ENCODE peak calls at places on chromosomes 2 and 18, in five cellular contexts. Q is AG10803, P is choroid plexus epithelial cell, A is testis, H is BJ. J is an unnamed sample.

GRCh38 chr2:3483227-3483985 is 35.9 kb downstream of the ADI1 start:
- DNase-seq in Q (peak; percentile 29), P (peak; percentile 60), A (peak; percentile 65), H (no peak), J (peak; percentile 64)

GRCh38 chr2:149827585-149828156 is 240.1 kb upstream of the MMADHC start:
- DNase-seq in Q (no peak), P (peak; percentile 21), A (no peak), H (no peak), J (peak; percentile 44)

GRCh38 chr2:162243305-162243693 is at the start of gene FAP:
- DNase-seq in Q (peak; percentile 97), P (peak; percentile 95), A (no peak), H (peak; percentile 91), J (peak; percentile 90)

GRCh38 chr18:48216639-48217280 is 192.4 kb downstream of the ZBTB7C start:
- DNase-seq in Q (no peak), P (no peak), A (no peak), H (no peak), J (peak; percentile 27)

GRCh38 chr2:227848586-227848985 is 22.8 kb upstream of the DAW1 start:
- DNase-seq in Q (no peak), P (no peak), A (no peak), H (no peak), J (no peak)

GRCh38 chr2:60064687-60065361 is 488.6 kb downstream of the BCL11A start:
- DNase-seq in Q (no peak), P (no peak), A (no peak), H (no peak), J (no peak)

GRCh38 chr2:5697554-5697953 is 5.4 kb downstream of the SOX11 start:
- DNase-seq in Q (no peak), P (no peak), A (no peak), H (no peak), J (no peak)

GRCh38 chr2:68177541-68177940 is 19.9 kb downstream of the PNO1 start:
- DNase-seq in Q (no peak), P (no peak), A (no peak), H (no peak), J (no peak)

GRCh38 chr2:120570001-120570400 is 165.7 kb upstream of the GLI2 start:
- DNase-seq in Q (no peak), P (no peak), A (no peak), H (no peak), J (no peak)
- H3K4me3 ChIP-seq in Q (no peak overlapping the region), P (no peak overlapping the region), A (no peak overlapping the region), H (no peak overlapping the region), J (no peak overlapping the region)

DNA sequence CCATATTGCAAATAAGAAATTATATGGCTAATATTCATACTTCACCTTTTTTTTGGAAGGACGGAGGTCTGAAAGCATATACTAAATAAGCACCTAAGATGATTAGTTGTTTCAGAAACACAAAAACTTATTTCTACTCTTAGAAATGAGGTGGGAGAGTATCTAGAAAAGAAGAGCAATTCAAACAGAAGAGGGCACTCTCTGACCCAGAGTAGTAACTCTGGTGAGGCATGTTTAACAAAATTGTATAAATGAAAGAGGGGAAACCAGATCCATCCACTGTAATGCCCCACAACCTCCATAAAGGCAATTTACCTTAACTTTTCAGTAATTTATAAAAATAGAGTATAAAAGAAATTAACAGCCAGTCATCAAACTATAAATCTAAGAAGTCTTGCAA is 669.6 kb upstream of the VRK2 start:
- DNase-seq in Q (peak; percentile 1), P (peak; percentile 52), A (no peak), H (no peak), J (peak; percentile 6)
- TF ChIP-seq CTCF in Q (peak; percentile 32), P (peak; percentile 48), A (no peak), H (no peak), J (no peak)

DNA sequence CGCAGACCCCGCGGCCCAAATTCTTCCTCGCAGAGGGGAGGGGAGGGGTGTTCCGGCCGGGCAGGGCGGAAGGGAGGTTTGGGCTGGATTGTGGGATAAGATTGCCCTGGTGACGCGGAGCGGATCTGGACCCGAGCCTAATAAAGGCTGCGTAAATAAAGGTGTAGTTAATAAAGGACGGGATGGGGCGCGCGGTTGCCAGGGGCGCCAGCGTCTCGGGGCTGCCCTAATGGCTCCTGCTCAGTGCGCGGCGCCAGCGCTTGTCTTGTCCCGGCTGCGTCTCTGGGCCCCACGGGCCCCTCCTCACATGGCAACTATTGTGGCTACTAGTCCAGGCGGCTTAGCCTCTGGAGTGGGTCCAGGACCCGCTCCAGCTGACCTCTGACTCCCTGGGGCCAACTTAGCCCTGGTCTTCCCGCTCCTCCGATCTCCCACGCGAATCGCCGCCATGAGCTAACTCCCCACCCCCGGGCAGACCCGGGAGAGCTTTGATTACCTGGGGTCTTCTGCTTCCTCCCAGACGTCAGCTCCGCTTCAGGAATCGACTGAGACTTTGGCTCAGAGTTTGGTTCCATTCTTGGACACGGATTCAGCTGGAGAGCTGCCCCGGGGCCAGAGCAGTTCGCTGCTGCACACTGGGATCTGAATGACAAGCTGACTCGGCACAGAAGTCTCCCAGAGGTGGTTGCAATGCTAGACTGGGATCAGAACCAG is 36.5 kb downstream of the SLC25A52 start:
- DNase-seq in Q (peak; percentile 2), P (peak; percentile 12), A (peak; percentile 38), H (no peak), J (peak; percentile 24)
- H3K4me3 ChIP-seq in Q (peak overlapping the region; percentile 55), P (peak overlapping the region; percentile 57), A (peak overlapping the region; percentile 72), H (peak overlapping the region; percentile 19), J (peak overlapping the region; percentile 55)

DNA sequence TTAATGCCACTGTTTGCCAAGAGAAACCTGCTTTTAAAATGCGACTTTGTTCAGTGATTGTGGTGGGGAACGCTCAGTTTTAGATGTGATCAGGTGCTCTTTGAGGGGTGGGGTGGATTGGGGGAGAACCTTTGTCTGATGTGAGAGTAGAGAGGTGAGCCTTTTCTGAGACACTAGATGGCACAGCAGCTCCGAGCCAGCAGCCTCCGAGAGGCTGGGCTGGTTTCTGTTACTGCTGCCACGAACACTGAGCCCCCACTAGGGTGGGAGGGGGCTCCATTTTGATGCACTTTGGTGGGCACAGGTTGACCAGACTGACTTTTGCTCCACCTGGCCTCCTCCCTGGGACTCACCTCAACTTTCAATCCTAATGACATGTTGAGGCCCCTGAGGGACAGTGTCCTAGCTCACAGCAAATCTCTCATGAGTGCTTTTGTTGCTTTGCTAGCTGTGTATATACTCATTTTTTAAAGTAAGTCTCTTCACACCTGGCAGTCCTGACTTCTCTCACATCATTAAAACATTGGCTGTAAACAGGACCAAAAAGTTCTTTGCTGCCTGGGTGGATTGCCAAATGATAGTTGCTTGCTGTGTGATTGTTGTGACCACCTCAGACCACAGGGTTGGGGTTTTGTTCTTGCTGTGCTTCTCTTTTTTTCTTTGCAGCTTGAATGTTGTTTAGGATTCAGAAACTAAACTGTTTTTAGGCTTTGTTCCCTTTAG is 98.2 kb upstream of the MAP3K20 start:
- DNase-seq in Q (no peak), P (no peak), A (no peak), H (no peak), J (no peak)
- TF ChIP-seq CTCF in Q (peak; percentile 36), P (peak; percentile 26), A (no peak), H (peak; percentile 26), J (no peak)

DNA sequence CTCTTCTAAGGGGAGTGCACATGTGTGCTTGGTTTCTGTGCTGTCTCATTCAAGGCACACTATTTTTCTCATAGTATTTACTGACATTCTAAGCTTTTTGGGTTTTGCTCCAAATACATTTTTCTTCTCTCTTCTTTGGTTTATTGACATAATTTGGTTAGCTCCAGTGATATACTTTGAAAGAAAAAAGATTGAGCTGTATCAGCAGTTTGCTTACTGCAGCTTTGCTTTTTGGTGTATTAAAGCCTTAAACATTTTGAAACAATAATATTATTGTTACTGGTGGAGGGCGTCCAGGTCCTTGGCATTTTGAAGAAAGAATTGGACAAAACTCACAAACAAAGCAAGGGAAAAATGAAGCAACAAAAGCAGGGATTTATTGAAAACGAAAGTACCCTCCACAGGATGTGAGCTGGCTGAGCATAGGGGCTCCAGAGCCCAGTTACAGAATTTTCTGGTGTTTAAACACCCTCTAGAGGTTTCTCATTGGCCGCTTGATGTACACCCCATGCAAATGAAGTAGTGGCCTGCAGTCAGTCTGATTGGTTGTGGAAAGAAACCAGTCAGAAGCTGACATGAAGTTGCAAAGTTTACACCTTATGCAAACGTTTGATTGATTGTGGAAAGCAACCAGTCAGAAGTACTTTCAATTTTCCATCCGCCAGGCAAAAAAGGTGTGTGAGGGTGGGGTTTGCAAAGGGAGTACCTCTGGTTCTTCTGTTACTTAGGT is 62.2 kb downstream of the VWA3B start:
- DNase-seq in Q (peak; percentile 66), P (peak; percentile 96), A (no peak), H (no peak), J (peak; percentile 65)
- H3K4me3 ChIP-seq in Q (peak overlapping the region; percentile 43), P (peak overlapping the region; percentile 52), A (no peak overlapping the region), H (no peak overlapping the region), J (peak overlapping the region; percentile 32)